ENCODE peak calls at places on chromosomes 6 and 20, in five cellular contexts. One of them, this sample, is unnamed.

GRCh38 chr20:25372584-25373336 is 17.9 kb downstream of the ABHD12 start:
- DNase-seq in vagina: no peak
- DNase-seq in PC-3: peak; percentile 95
- DNase-seq in CD4-positive, alpha-beta T cell: no peak
- DNase-seq in dorsolateral prefrontal cortex: no peak
- DNase-seq in this sample: no peak

GRCh38 chr20:32872266-32872665 is 13.5 kb downstream of the EFCAB8 start:
- DNase-seq in dorsolateral prefrontal cortex: no peak
- DNase-seq in vagina: no peak
- DNase-seq in PC-3: no peak
- DNase-seq in CD4-positive, alpha-beta T cell: no peak
- DNase-seq in this sample: no peak

GRCh38 chr6:2507016-2507415 is 243.7 kb downstream of the MYLK4 start:
- DNase-seq in PC-3: no peak
- DNase-seq in vagina: no peak
- DNase-seq in dorsolateral prefrontal cortex: no peak
- DNase-seq in CD4-positive, alpha-beta T cell: no peak
- DNase-seq in this sample: no peak

GRCh38 chr6:42938987-42939809 is 9.9 kb downstream of the CNPY3 start:
- DNase-seq in PC-3: no peak
- DNase-seq in dorsolateral prefrontal cortex: no peak
- DNase-seq in CD4-positive, alpha-beta T cell: no peak
- DNase-seq in vagina: no peak
- DNase-seq in this sample: no peak

GRCh38 chr6:157984686-157985225 is 3.1 kb downstream of the SYNJ2 start:
- DNase-seq in PC-3: no peak
- DNase-seq in CD4-positive, alpha-beta T cell: no peak
- DNase-seq in dorsolateral prefrontal cortex: no peak
- DNase-seq in vagina: no peak
- DNase-seq in this sample: no peak

GRCh38 chr20:52748235-52748950 is 223.8 kb upstream of the TSHZ2 start:
- DNase-seq in PC-3: no peak
- DNase-seq in dorsolateral prefrontal cortex: no peak
- DNase-seq in CD4-positive, alpha-beta T cell: no peak
- DNase-seq in vagina: no peak
- DNase-seq in this sample: no peak

GRCh38 chr6:106458021-106458986 is 97.8 kb downstream of the CRYBG1 start:
- DNase-seq in dorsolateral prefrontal cortex: no peak
- DNase-seq in CD4-positive, alpha-beta T cell: no peak
- DNase-seq in vagina: no peak
- DNase-seq in PC-3: no peak
- DNase-seq in this sample: no peak

GRCh38 chr6:43193929-43194328 is 11.9 kb downstream of the CUL9 start:
- DNase-seq in PC-3: no peak
- DNase-seq in dorsolateral prefrontal cortex: no peak
- DNase-seq in CD4-positive, alpha-beta T cell: no peak
- DNase-seq in vagina: no peak
- DNase-seq in this sample: no peak

GRCh38 chr6:158666637-158667359 is 16.9 kb downstream of the SYTL3 start:
- DNase-seq in PC-3: no peak
- DNase-seq in vagina: no peak
- DNase-seq in CD4-positive, alpha-beta T cell: no peak
- DNase-seq in dorsolateral prefrontal cortex: no peak
- DNase-seq in this sample: no peak

GRCh38 chr6:121522265-121522664 is 86.8 kb downstream of the GJA1 start:
- DNase-seq in CD4-positive, alpha-beta T cell: no peak
- DNase-seq in vagina: no peak
- DNase-seq in dorsolateral prefrontal cortex: no peak
- DNase-seq in PC-3: peak; percentile 79
- DNase-seq in this sample: no peak

GRCh38 chr6:36120979-36121706 is 9.2 kb upstream of the MAPK13 start:
- DNase-seq in vagina: no peak
- DNase-seq in PC-3: peak; percentile 71
- DNase-seq in CD4-positive, alpha-beta T cell: peak; percentile 32
- DNase-seq in dorsolateral prefrontal cortex: no peak
- DNase-seq in this sample: no peak

GRCh38 chr20:46784450-46785127 is 75.1 kb downstream of the SLC2A10 start:
- DNase-seq in dorsolateral prefrontal cortex: no peak
- DNase-seq in CD4-positive, alpha-beta T cell: no peak
- DNase-seq in vagina: no peak
- DNase-seq in PC-3: peak; percentile 32
- DNase-seq in this sample: no peak

GRCh38 chr6:13574149-13574570 is 241 bp upstream of the SIRT5 start:
- DNase-seq in CD4-positive, alpha-beta T cell: peak; percentile 91
- DNase-seq in vagina: no peak
- DNase-seq in dorsolateral prefrontal cortex: peak; percentile 79
- DNase-seq in PC-3: peak; percentile 95
- DNase-seq in this sample: peak; percentile 94

GRCh38 chr20:32368323-32368722 is 10.2 kb downstream of the ASXL1 start:
- DNase-seq in PC-3: no peak
- DNase-seq in dorsolateral prefrontal cortex: no peak
- DNase-seq in vagina: no peak
- DNase-seq in CD4-positive, alpha-beta T cell: no peak
- DNase-seq in this sample: no peak

GRCh38 chr6:71879016-71879415 is 7.3 kb upstream of the RIMS1 start:
- DNase-seq in PC-3: no peak
- DNase-seq in dorsolateral prefrontal cortex: no peak
- DNase-seq in CD4-positive, alpha-beta T cell: no peak
- DNase-seq in vagina: no peak
- DNase-seq in this sample: no peak

GRCh38 chr20:36017034-36017951 is 48.9 kb downstream of the CNBD2 start:
- DNase-seq in CD4-positive, alpha-beta T cell: no peak
- DNase-seq in vagina: no peak
- DNase-seq in PC-3: peak; percentile 26
- DNase-seq in dorsolateral prefrontal cortex: no peak
- DNase-seq in this sample: no peak

GRCh38 chr6:22435151-22435550 is 134.2 kb upstream of the HDGFL1 start:
- DNase-seq in vagina: no peak
- DNase-seq in dorsolateral prefrontal cortex: no peak
- DNase-seq in PC-3: no peak
- DNase-seq in CD4-positive, alpha-beta T cell: no peak
- DNase-seq in this sample: no peak

GRCh38 chr20:51488331-51488730 is 54.2 kb downstream of the NFATC2 start:
- DNase-seq in PC-3: no peak
- DNase-seq in CD4-positive, alpha-beta T cell: no peak
- DNase-seq in vagina: no peak
- DNase-seq in dorsolateral prefrontal cortex: no peak
- DNase-seq in this sample: no peak

GRCh38 chr6:44415424-44415823 is 27.9 kb downstream of the CDC5L start:
- DNase-seq in vagina: no peak
- DNase-seq in PC-3: peak; percentile 19
- DNase-seq in dorsolateral prefrontal cortex: no peak
- DNase-seq in CD4-positive, alpha-beta T cell: no peak
- DNase-seq in this sample: no peak

GRCh38 chr6:91565207-91565606 is 978.3 kb upstream of the MAP3K7 start:
- DNase-seq in vagina: no peak
- DNase-seq in dorsolateral prefrontal cortex: no peak
- DNase-seq in CD4-positive, alpha-beta T cell: no peak
- DNase-seq in PC-3: no peak
- DNase-seq in this sample: no peak
- TF ChIP-seq CTCF in vagina: no peak
- TF ChIP-seq CTCF in dorsolateral prefrontal cortex: no peak
- TF ChIP-seq CTCF in CD4-positive, alpha-beta T cell: no peak
- TF ChIP-seq CTCF in PC-3: no peak
- TF ChIP-seq CTCF in this sample: no peak

GRCh38 chr6:88426005-88426404 is 259.9 kb upstream of the CNR1 start:
- DNase-seq in vagina: no peak
- DNase-seq in dorsolateral prefrontal cortex: no peak
- DNase-seq in PC-3: no peak
- DNase-seq in CD4-positive, alpha-beta T cell: no peak
- DNase-seq in this sample: no peak

GRCh38 chr6:88428068-88428467 is 261.9 kb upstream of the CNR1 start:
- DNase-seq in dorsolateral prefrontal cortex: no peak
- DNase-seq in CD4-positive, alpha-beta T cell: no peak
- DNase-seq in vagina: no peak
- DNase-seq in PC-3: no peak
- DNase-seq in this sample: no peak

GRCh38 chr6:88422831-88423230 is 256.7 kb upstream of the CNR1 start:
- DNase-seq in CD4-positive, alpha-beta T cell: no peak
- DNase-seq in dorsolateral prefrontal cortex: no peak
- DNase-seq in PC-3: peak; percentile 7
- DNase-seq in vagina: no peak
- DNase-seq in this sample: no peak
- TF ChIP-seq CTCF in CD4-positive, alpha-beta T cell: no peak
- TF ChIP-seq CTCF in dorsolateral prefrontal cortex: no peak
- TF ChIP-seq CTCF in PC-3: peak; percentile 27
- TF ChIP-seq CTCF in vagina: no peak
- TF ChIP-seq CTCF in this sample: no peak

GRCh38 chr6:98486052-98486451 is 348.3 kb upstream of the POU3F2 start:
- DNase-seq in PC-3: no peak
- DNase-seq in CD4-positive, alpha-beta T cell: no peak
- DNase-seq in dorsolateral prefrontal cortex: peak; percentile 15
- DNase-seq in vagina: no peak
- DNase-seq in this sample: no peak
- TF ChIP-seq CTCF in PC-3: no peak
- TF ChIP-seq CTCF in CD4-positive, alpha-beta T cell: no peak
- TF ChIP-seq CTCF in dorsolateral prefrontal cortex: no peak
- TF ChIP-seq CTCF in vagina: no peak
- TF ChIP-seq CTCF in this sample: no peak

DNA sequence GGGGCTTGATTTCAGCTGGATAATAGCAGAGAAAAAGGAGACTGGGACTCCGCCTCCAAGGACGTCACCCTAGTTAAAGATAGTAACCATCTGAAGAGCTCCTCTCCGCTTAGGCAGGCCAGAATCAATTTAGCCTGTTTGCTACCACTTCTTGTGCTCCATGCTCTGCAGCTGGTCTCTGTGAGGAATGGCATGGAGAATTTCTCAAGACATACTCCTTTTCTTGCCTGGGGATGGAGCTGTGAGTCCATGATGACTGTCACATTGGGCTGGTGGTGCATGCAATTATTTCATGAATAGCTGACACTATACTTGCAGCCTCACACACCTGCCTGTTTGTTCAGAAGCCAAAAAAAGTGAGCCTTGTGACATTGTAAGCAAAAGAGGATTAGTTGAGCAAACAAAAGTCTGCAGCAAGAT is 61.4 kb downstream of the TXLNB start:
- DNase-seq in PC-3: peak; percentile 42
- DNase-seq in CD4-positive, alpha-beta T cell: no peak
- DNase-seq in dorsolateral prefrontal cortex: peak; percentile 32
- DNase-seq in vagina: no peak
- DNase-seq in this sample: no peak
- TF ChIP-seq CTCF in PC-3: peak; percentile 52
- TF ChIP-seq CTCF in CD4-positive, alpha-beta T cell: no peak
- TF ChIP-seq CTCF in dorsolateral prefrontal cortex: peak; percentile 23
- TF ChIP-seq CTCF in vagina: no peak
- TF ChIP-seq CTCF in this sample: no peak

GRCh38 chr6:24890471-24890870 is 45.3 kb downstream of the RIPOR2 start:
- DNase-seq in vagina: no peak
- DNase-seq in PC-3: no peak
- DNase-seq in CD4-positive, alpha-beta T cell: no peak
- DNase-seq in dorsolateral prefrontal cortex: no peak
- DNase-seq in this sample: no peak
- TF ChIP-seq CTCF in vagina: no peak
- TF ChIP-seq CTCF in PC-3: no peak
- TF ChIP-seq CTCF in CD4-positive, alpha-beta T cell: no peak
- TF ChIP-seq CTCF in dorsolateral prefrontal cortex: no peak
- TF ChIP-seq CTCF in this sample: no peak